ENCODE peak calls at places on chromosome X, in eight cellular contexts. One of them, this sample, is unnamed.

GRCh38 chrX:989959-990510 is 222.4 kb downstream of the CRLF2 start:
- DNase-seq in fibroblast of pulmonary artery: peak; percentile 68
- DNase-seq in left ventricle myocardium inferior: peak; percentile 25
- DNase-seq in EH: peak; percentile 100
- DNase-seq in non-pigmented ciliary epithelial cell: peak; percentile 17
- DNase-seq in HFFc6: peak; percentile 100
- DNase-seq in WTC11: no peak
- DNase-seq in stimulated activated CD8-positive, alpha-beta memory T cell treated with anti-CD3 and anti-CD28 coated beads, Interleukin-7, amount 100 ng/mL, for 24 hours: no peak
- DNase-seq in this sample: no peak

GRCh38 chrX:97159916-97160800 is 276.4 kb downstream of the RPA4 start:
- DNase-seq in fibroblast of pulmonary artery: no peak
- DNase-seq in left ventricle myocardium inferior: no peak
- DNase-seq in EH: no peak
- DNase-seq in non-pigmented ciliary epithelial cell: no peak
- DNase-seq in HFFc6: no peak
- DNase-seq in WTC11: no peak
- DNase-seq in stimulated activated CD8-positive, alpha-beta memory T cell treated with anti-CD3 and anti-CD28 coated beads, Interleukin-7, amount 100 ng/mL, for 24 hours: no peak
- DNase-seq in this sample: no peak

GRCh38 chrX:31074522-31074921 is 2.7 kb upstream of the FTHL17 start:
- DNase-seq in fibroblast of pulmonary artery: no peak
- DNase-seq in left ventricle myocardium inferior: no peak
- DNase-seq in EH: no peak
- DNase-seq in non-pigmented ciliary epithelial cell: no peak
- DNase-seq in HFFc6: no peak
- DNase-seq in WTC11: no peak
- DNase-seq in stimulated activated CD8-positive, alpha-beta memory T cell treated with anti-CD3 and anti-CD28 coated beads, Interleukin-7, amount 100 ng/mL, for 24 hours: no peak
- DNase-seq in this sample: no peak

GRCh38 chrX:110044531-110045249 is 41.8 kb downstream of the TMEM164 start:
- DNase-seq in fibroblast of pulmonary artery: no peak
- DNase-seq in left ventricle myocardium inferior: no peak
- DNase-seq in EH: no peak
- DNase-seq in non-pigmented ciliary epithelial cell: no peak
- DNase-seq in HFFc6: no peak
- DNase-seq in WTC11: no peak
- DNase-seq in stimulated activated CD8-positive, alpha-beta memory T cell treated with anti-CD3 and anti-CD28 coated beads, Interleukin-7, amount 100 ng/mL, for 24 hours: no peak
- DNase-seq in this sample: no peak

GRCh38 chrX:130878350-130879341 is 24.4 kb downstream of the ENOX2 start:
- DNase-seq in fibroblast of pulmonary artery: peak; percentile 91
- DNase-seq in left ventricle myocardium inferior: no peak
- DNase-seq in EH: peak; percentile 83
- DNase-seq in non-pigmented ciliary epithelial cell: peak; percentile 63
- DNase-seq in HFFc6: peak; percentile 87
- DNase-seq in WTC11: no peak
- DNase-seq in stimulated activated CD8-positive, alpha-beta memory T cell treated with anti-CD3 and anti-CD28 coated beads, Interleukin-7, amount 100 ng/mL, for 24 hours: no peak
- DNase-seq in this sample: no peak

GRCh38 chrX:13688772-13689518 is at the start of gene RAB9A:
- DNase-seq in fibroblast of pulmonary artery: peak; percentile 64
- DNase-seq in left ventricle myocardium inferior: peak; percentile 87
- DNase-seq in EH: peak; percentile 75
- DNase-seq in non-pigmented ciliary epithelial cell: no peak
- DNase-seq in HFFc6: peak; percentile 41
- DNase-seq in WTC11: peak; percentile 84
- DNase-seq in stimulated activated CD8-positive, alpha-beta memory T cell treated with anti-CD3 and anti-CD28 coated beads, Interleukin-7, amount 100 ng/mL, for 24 hours: peak; percentile 55
- DNase-seq in this sample: peak; percentile 70

GRCh38 chrX:102739642-102740041 is 19.1 kb downstream of the GPRASP3 start:
- DNase-seq in fibroblast of pulmonary artery: no peak
- DNase-seq in left ventricle myocardium inferior: no peak
- DNase-seq in EH: peak; percentile 56
- DNase-seq in non-pigmented ciliary epithelial cell: no peak
- DNase-seq in HFFc6: no peak
- DNase-seq in WTC11: no peak
- DNase-seq in stimulated activated CD8-positive, alpha-beta memory T cell treated with anti-CD3 and anti-CD28 coated beads, Interleukin-7, amount 100 ng/mL, for 24 hours: no peak
- DNase-seq in this sample: no peak

GRCh38 chrX:106684207-106684606 is 42.3 kb upstream of the RNF128 start:
- DNase-seq in fibroblast of pulmonary artery: no peak
- DNase-seq in left ventricle myocardium inferior: no peak
- DNase-seq in EH: no peak
- DNase-seq in non-pigmented ciliary epithelial cell: no peak
- DNase-seq in HFFc6: no peak
- DNase-seq in WTC11: no peak
- DNase-seq in stimulated activated CD8-positive, alpha-beta memory T cell treated with anti-CD3 and anti-CD28 coated beads, Interleukin-7, amount 100 ng/mL, for 24 hours: no peak
- DNase-seq in this sample: no peak

GRCh38 chrX:134933911-134934310 is 56.9 kb upstream of the SMIM10 start:
- DNase-seq in fibroblast of pulmonary artery: no peak
- DNase-seq in left ventricle myocardium inferior: peak; percentile 28
- DNase-seq in EH: no peak
- DNase-seq in non-pigmented ciliary epithelial cell: no peak
- DNase-seq in HFFc6: no peak
- DNase-seq in WTC11: no peak
- DNase-seq in stimulated activated CD8-positive, alpha-beta memory T cell treated with anti-CD3 and anti-CD28 coated beads, Interleukin-7, amount 100 ng/mL, for 24 hours: no peak
- DNase-seq in this sample: no peak

GRCh38 chrX:13790206-13791131 is 26.4 kb downstream of the GPM6B start:
- DNase-seq in fibroblast of pulmonary artery: no peak
- DNase-seq in left ventricle myocardium inferior: no peak
- DNase-seq in EH: peak; percentile 0
- DNase-seq in non-pigmented ciliary epithelial cell: no peak
- DNase-seq in HFFc6: no peak
- DNase-seq in WTC11: no peak
- DNase-seq in stimulated activated CD8-positive, alpha-beta memory T cell treated with anti-CD3 and anti-CD28 coated beads, Interleukin-7, amount 100 ng/mL, for 24 hours: no peak
- DNase-seq in this sample: no peak

GRCh38 chrX:9745417-9746115 is 20.1 kb downstream of the GPR143 start:
- DNase-seq in fibroblast of pulmonary artery: peak; percentile 91
- DNase-seq in left ventricle myocardium inferior: no peak
- DNase-seq in EH: peak; percentile 40
- DNase-seq in non-pigmented ciliary epithelial cell: no peak
- DNase-seq in HFFc6: no peak
- DNase-seq in WTC11: no peak
- DNase-seq in stimulated activated CD8-positive, alpha-beta memory T cell treated with anti-CD3 and anti-CD28 coated beads, Interleukin-7, amount 100 ng/mL, for 24 hours: no peak
- DNase-seq in this sample: peak; percentile 9

GRCh38 chrX:132592880-132593279 is 104.0 kb upstream of the MBNL3 start:
- DNase-seq in fibroblast of pulmonary artery: peak; percentile 8
- DNase-seq in left ventricle myocardium inferior: no peak
- DNase-seq in EH: no peak
- DNase-seq in non-pigmented ciliary epithelial cell: no peak
- DNase-seq in HFFc6: no peak
- DNase-seq in WTC11: peak; percentile 11
- DNase-seq in stimulated activated CD8-positive, alpha-beta memory T cell treated with anti-CD3 and anti-CD28 coated beads, Interleukin-7, amount 100 ng/mL, for 24 hours: no peak
- DNase-seq in this sample: peak; percentile 41

GRCh38 chrX:115940348-115940747 is 230.2 kb upstream of the AGTR2 start:
- DNase-seq in fibroblast of pulmonary artery: no peak
- DNase-seq in left ventricle myocardium inferior: no peak
- DNase-seq in EH: no peak
- DNase-seq in non-pigmented ciliary epithelial cell: no peak
- DNase-seq in HFFc6: no peak
- DNase-seq in WTC11: no peak
- DNase-seq in stimulated activated CD8-positive, alpha-beta memory T cell treated with anti-CD3 and anti-CD28 coated beads, Interleukin-7, amount 100 ng/mL, for 24 hours: no peak
- DNase-seq in this sample: no peak

GRCh38 chrX:106952988-106953387 is 32.8 kb downstream of the CLDN2 start:
- DNase-seq in fibroblast of pulmonary artery: peak; percentile 51
- DNase-seq in left ventricle myocardium inferior: no peak
- DNase-seq in EH: peak; percentile 20
- DNase-seq in non-pigmented ciliary epithelial cell: no peak
- DNase-seq in HFFc6: peak; percentile 7
- DNase-seq in WTC11: no peak
- DNase-seq in stimulated activated CD8-positive, alpha-beta memory T cell treated with anti-CD3 and anti-CD28 coated beads, Interleukin-7, amount 100 ng/mL, for 24 hours: no peak
- DNase-seq in this sample: peak; percentile 9

GRCh38 chrX:149274516-149275105 is 230.5 kb downstream of the IDS start:
- DNase-seq in fibroblast of pulmonary artery: no peak
- DNase-seq in left ventricle myocardium inferior: no peak
- DNase-seq in EH: peak; percentile 4
- DNase-seq in non-pigmented ciliary epithelial cell: no peak
- DNase-seq in HFFc6: no peak
- DNase-seq in WTC11: no peak
- DNase-seq in stimulated activated CD8-positive, alpha-beta memory T cell treated with anti-CD3 and anti-CD28 coated beads, Interleukin-7, amount 100 ng/mL, for 24 hours: no peak
- DNase-seq in this sample: no peak

GRCh38 chrX:131747173-131747572 is 203.3 kb downstream of the OR13H1 start:
- DNase-seq in fibroblast of pulmonary artery: no peak
- DNase-seq in left ventricle myocardium inferior: no peak
- DNase-seq in EH: no peak
- DNase-seq in non-pigmented ciliary epithelial cell: no peak
- DNase-seq in HFFc6: no peak
- DNase-seq in WTC11: no peak
- DNase-seq in stimulated activated CD8-positive, alpha-beta memory T cell treated with anti-CD3 and anti-CD28 coated beads, Interleukin-7, amount 100 ng/mL, for 24 hours: no peak
- DNase-seq in this sample: no peak

GRCh38 chrX:50114113-50114512 is 86.7 kb downstream of the AKAP4 start:
- DNase-seq in fibroblast of pulmonary artery: no peak
- DNase-seq in left ventricle myocardium inferior: no peak
- DNase-seq in EH: no peak
- DNase-seq in non-pigmented ciliary epithelial cell: no peak
- DNase-seq in HFFc6: no peak
- DNase-seq in WTC11: no peak
- DNase-seq in stimulated activated CD8-positive, alpha-beta memory T cell treated with anti-CD3 and anti-CD28 coated beads, Interleukin-7, amount 100 ng/mL, for 24 hours: no peak
- DNase-seq in this sample: no peak

GRCh38 chrX:115609621-115610020 is 48.6 kb downstream of the PLS3 start:
- DNase-seq in fibroblast of pulmonary artery: no peak
- DNase-seq in left ventricle myocardium inferior: no peak
- DNase-seq in EH: no peak
- DNase-seq in non-pigmented ciliary epithelial cell: no peak
- DNase-seq in HFFc6: no peak
- DNase-seq in WTC11: no peak
- DNase-seq in stimulated activated CD8-positive, alpha-beta memory T cell treated with anti-CD3 and anti-CD28 coated beads, Interleukin-7, amount 100 ng/mL, for 24 hours: no peak
- DNase-seq in this sample: no peak

GRCh38 chrX:66676990-66677389 is 38.1 kb upstream of the EDA2R start:
- DNase-seq in fibroblast of pulmonary artery: peak; percentile 89
- DNase-seq in left ventricle myocardium inferior: no peak
- DNase-seq in EH: peak; percentile 88
- DNase-seq in non-pigmented ciliary epithelial cell: no peak
- DNase-seq in HFFc6: peak; percentile 83
- DNase-seq in WTC11: no peak
- DNase-seq in stimulated activated CD8-positive, alpha-beta memory T cell treated with anti-CD3 and anti-CD28 coated beads, Interleukin-7, amount 100 ng/mL, for 24 hours: no peak
- DNase-seq in this sample: no peak

This sample was measured in NAMALWA.